ENCODE peak calls at places on chromosomes 7 and 10, in five cellular contexts. N is lower lobe of right lung, V is GM12865, W is cardiac muscle cell, K is cardiac fibroblast. C is an unnamed sample.

GRCh38 chr7:36010656-36011587 is 142.1 kb upstream of the EEPD1 start:
- DNase-seq in W (no peak), V (no peak), K (no peak), N (no peak), C (no peak)

GRCh38 chr10:18071591-18071990 is 68.6 kb upstream of the CACNB2 start:
- DNase-seq in V (no peak), K (peak), N (no peak), W (no peak), C (no peak)

GRCh38 chr7:73985737-73986141 is 42.2 kb upstream of the ELN start:
- DNase-seq in W (no peak), V (no peak), N (no peak), K (no peak), C (no peak)

GRCh38 chr10:91613411-91614253 is 19.2 kb downstream of the PPP1R3C start:
- DNase-seq in V (no peak), W (peak), K (peak), N (no peak), C (peak)

GRCh38 chr7:50564630-50565558 is at the start of gene DDC:
- DNase-seq in N (no peak), V (no peak), K (no peak), W (no peak), C (no peak)

GRCh38 chr10:99665304-99665703 is 6.0 kb downstream of the ENTPD7 start:
- DNase-seq in W (no peak), N (no peak), V (no peak), K (no peak), C (no peak)

GRCh38 chr7:24368161-24368560 is 84.2 kb downstream of the NPY start:
- DNase-seq in N (no peak), W (no peak), K (no peak), V (no peak), C (peak)

GRCh38 chr10:102603946-102604345 is 40.3 kb upstream of the TRIM8 start:
- DNase-seq in N (no peak), W (peak), V (no peak), K (no peak), C (no peak)

GRCh38 chr10:60434418-60435046 is 44.9 kb upstream of the ANK3 start:
- DNase-seq in N (no peak), W (peak), K (peak), V (peak), C (peak)

GRCh38 chr7:132548489-132549078 is 27.7 kb downstream of the PLXNA4 start:
- DNase-seq in W (peak), K (peak), N (no peak), V (no peak), C (peak)

GRCh38 chr10:13671874-13672273 is 85.1 kb downstream of the PRPF18 start:
- DNase-seq in W (no peak), K (no peak), V (no peak), N (no peak), C (no peak)
- TF ChIP-seq CTCF in W (no peak), K (no peak), V (no peak), N (no peak), C (no peak)

GRCh38 chr10:104314591-104315485 is 23.4 kb downstream of the ITPRIP start:
- DNase-seq in W (no peak), V (no peak), N (peak), K (no peak), C (no peak)
- TF ChIP-seq CTCF in W (no peak), V (no peak), N (no peak), K (no peak), C (no peak)

GRCh38 chr7:41060796-41061195 is 642.1 kb downstream of the INHBA start:
- DNase-seq in V (no peak), W (no peak), N (no peak), K (no peak), C (no peak)
- TF ChIP-seq CTCF in V (no peak), W (no peak), N (no peak), K (no peak), C (no peak)

DNA sequence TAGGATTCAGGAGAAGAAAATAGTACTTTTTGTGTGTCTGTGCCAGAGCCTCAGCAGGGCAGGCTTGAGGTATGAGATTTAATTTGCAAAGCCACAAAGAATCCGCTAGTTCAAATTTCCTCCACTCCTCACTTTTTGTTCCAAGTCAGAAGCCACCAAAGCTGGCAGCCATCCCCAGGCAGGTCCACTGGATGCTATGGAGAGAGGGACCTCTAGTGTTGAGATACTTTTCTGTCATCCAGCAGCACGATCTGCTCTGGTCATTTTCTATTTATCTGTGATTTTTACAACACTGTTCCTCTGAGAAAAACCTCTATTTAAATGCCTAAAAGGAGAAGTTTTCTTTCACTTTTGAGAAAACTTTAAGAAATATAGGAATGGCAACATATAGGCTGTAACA is 147.9 kb upstream of the FRMD4A start:
- DNase-seq in K (peak), N (no peak), W (peak), V (peak), C (peak)
- TF ChIP-seq CTCF in K (peak), N (peak), W (peak), V (peak), C (peak)

GRCh38 chr7:54888736-54889082 is 129.7 kb upstream of the SEC61G start:
- DNase-seq in V (no peak), N (no peak), K (no peak), W (no peak), C (no peak)
- TF ChIP-seq CTCF in V (no peak), N (no peak), K (no peak), W (no peak), C (no peak)

GRCh38 chr7:38178004-38178694 is at the start of gene STARD3NL:
- DNase-seq in V (peak), K (peak), N (peak), W (peak), C (peak)

GRCh38 chr7:38179719-38180333 is 1.8 kb downstream of the STARD3NL start:
- DNase-seq in V (no peak), K (peak), N (no peak), W (no peak), C (peak)

GRCh38 chr7:38181111-38181510 is 3.1 kb downstream of the STARD3NL start:
- DNase-seq in N (no peak), W (no peak), K (no peak), V (no peak), C (no peak)

GRCh38 chr7:38177621-38178003 is 433 bp upstream of the STARD3NL start:
- DNase-seq in N (no peak), W (no peak), V (no peak), K (no peak), C (no peak)

DNA sequence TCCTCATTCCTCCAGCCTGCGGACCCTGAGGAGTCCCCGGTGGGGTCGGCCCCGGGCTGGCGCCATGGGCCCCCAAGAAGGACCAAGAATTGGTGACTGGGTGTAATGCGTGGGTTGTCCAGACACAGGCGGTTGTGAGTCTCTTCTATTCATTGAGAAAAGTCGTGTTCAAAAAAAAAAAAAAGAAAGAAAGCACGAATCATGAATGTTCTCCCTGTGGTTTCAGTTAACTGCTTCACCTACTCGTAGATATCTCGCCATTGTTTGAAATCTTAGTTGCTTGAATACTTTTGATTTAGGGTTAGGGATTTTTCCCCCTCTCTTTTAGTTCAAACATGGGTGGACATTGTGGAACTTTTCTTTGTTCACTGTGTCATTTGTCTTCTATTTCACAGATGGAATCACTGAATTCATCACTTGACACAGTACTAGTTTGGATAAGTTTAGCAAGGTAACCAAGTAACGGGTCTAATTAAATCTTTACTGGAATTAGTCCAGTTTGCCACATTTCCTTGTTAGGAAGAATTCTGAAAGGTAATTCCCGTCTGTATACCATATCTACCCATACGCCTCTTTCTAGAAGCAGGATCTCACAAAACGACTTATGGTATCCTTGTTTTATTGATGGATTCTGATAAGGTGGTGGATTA is 775 bp downstream of the STARD3NL start:
- DNase-seq in K (peak), W (no peak), V (peak), N (no peak), C (no peak)
- TF ChIP-seq CTCF in K (no peak), W (no peak), V (no peak), N (peak), C (no peak)

GRCh38 chr10:71621263-71621751 is 98.3 kb downstream of the C10orf105 start:
- DNase-seq in K (no peak), N (peak), W (no peak), V (no peak), C (no peak)

GRCh38 chr10:71621783-71622526 is 97.6 kb downstream of the C10orf105 start:
- DNase-seq in K (peak), N (no peak), V (no peak), W (peak), C (peak)

GRCh38 chr10:71622656-71623055 is 96.9 kb downstream of the C10orf105 start:
- DNase-seq in V (no peak), N (no peak), W (no peak), K (no peak), C (no peak)

GRCh38 chr10:71623986-71624291 is 95.6 kb downstream of the C10orf105 start:
- DNase-seq in N (no peak), V (no peak), K (no peak), W (no peak), C (no peak)

GRCh38 chr10:71623098-71623985 is 96.2 kb downstream of the C10orf105 start:
- DNase-seq in N (no peak), W (peak), K (peak), V (no peak), C (no peak)
- TF ChIP-seq CTCF in N (peak), W (peak), K (peak), V (no peak), C (no peak)

GRCh38 chr7:2948794-2949193 is 94.9 kb downstream of the CARD11 start:
- DNase-seq in K (no peak), N (no peak), W (no peak), V (no peak), C (no peak)
- TF ChIP-seq CTCF in K (no peak), N (no peak), W (no peak), V (no peak), C (no peak)

GRCh38 chr7:5428470-5429252 is 5.0 kb upstream of the TNRC18 start:
- DNase-seq in N (peak), V (no peak), K (peak), W (peak), C (peak)
- TF ChIP-seq CTCF in N (peak), V (no peak), K (peak), W (peak), C (peak)

C was measured in MCF 10A.